ENCODE peak calls at places on chromosomes 2 and 18, in nine cellular contexts. N, V, W, U, T, Z, L, G and K are unnamed samples.

GRCh38 chr2:1010373-1011017 is 59.8 kb downstream of the SNTG2 start:
- DNase-seq in Z (no peak), G (no peak), N (no peak), W (peak), V (no peak), U (no peak), L (no peak), T (peak), K (peak)

GRCh38 chr18:56727399-56727798 is 76.2 kb downstream of the WDR7 start:
- DNase-seq in Z (no peak), W (no peak), T (no peak), V (no peak), U (no peak), N (no peak), L (no peak), G (no peak), K (no peak)

GRCh38 chr2:84741182-84741822 is 139.6 kb downstream of the TRABD2A start:
- DNase-seq in N (peak), L (no peak), Z (peak), T (no peak), V (no peak), W (peak), U (peak), G (peak), K (peak)

GRCh38 chr2:124804014-124804940 is 779.2 kb downstream of the CNTNAP5 start:
- DNase-seq in W (peak), U (peak), Z (no peak), V (no peak), L (no peak), N (peak), T (no peak), G (peak), K (peak)

GRCh38 chr2:118661184-118661583 is 186.3 kb downstream of the EN1 start:
- DNase-seq in Z (no peak), T (no peak), U (no peak), V (no peak), G (peak), W (no peak), N (peak), L (no peak), K (no peak)

GRCh38 chr18:741931-742512 is 29.6 kb upstream of the ENOSF1 start:
- DNase-seq in L (no peak), W (peak), Z (peak), G (peak), U (peak), T (no peak), N (peak), V (no peak), K (peak)

GRCh38 chr2:96528680-96529375 is 7.7 kb upstream of the ARID5A start:
- DNase-seq in Z (no peak), T (no peak), U (no peak), G (no peak), W (no peak), N (no peak), V (no peak), L (peak), K (no peak)

GRCh38 chr18:62338446-62339105 is 13.5 kb downstream of the TNFRSF11A start:
- DNase-seq in U (no peak), L (no peak), W (no peak), V (no peak), N (no peak), G (no peak), Z (no peak), T (no peak), K (no peak)

GRCh38 chr18:61869631-61870030 is 23.2 kb downstream of the RNF152 start:
- DNase-seq in T (no peak), V (no peak), W (peak), U (no peak), N (no peak), L (no peak), G (no peak), Z (no peak), K (peak)

GRCh38 chr2:15363142-15363541 is 198.0 kb downstream of the NBAS start:
- DNase-seq in L (no peak), W (peak), Z (peak), U (no peak), V (no peak), T (peak), N (peak), G (peak), K (peak)

GRCh38 chr18:6056171-6056932 is 161.0 kb upstream of the TMEM200C start:
- DNase-seq in L (no peak), G (peak), N (peak), W (peak), U (peak), T (no peak), Z (peak), V (no peak), K (peak)

GRCh38 chr2:226273440-226273839 is 526.2 kb downstream of the IRS1 start:
- DNase-seq in T (no peak), W (no peak), U (no peak), L (no peak), N (peak), G (no peak), Z (no peak), V (no peak), K (no peak)

GRCh38 chr2:143778981-143779380 is 649.8 kb downstream of the ARHGAP15 start:
- DNase-seq in L (no peak), Z (no peak), T (no peak), U (no peak), W (no peak), N (peak), G (no peak), V (no peak), K (peak)

GRCh38 chr2:44953686-44953976 is 12.1 kb downstream of the SIX3 start:
- DNase-seq in U (no peak), Z (no peak), N (no peak), G (no peak), T (no peak), L (no peak), V (no peak), W (no peak), K (no peak)

GRCh38 chr2:38605298-38605830 is 2.6 kb upstream of the HNRNPLL start:
- DNase-seq in Z (no peak), N (no peak), T (no peak), L (no peak), V (no peak), W (no peak), G (no peak), U (no peak), K (no peak)

GRCh38 chr2:219440388-219441256 is 6.0 kb downstream of the SPEG start:
- DNase-seq in T (no peak), U (no peak), L (no peak), N (peak), Z (no peak), G (peak), V (no peak), W (peak), K (peak)

GRCh38 chr2:236054661-236055060 is 113.5 kb downstream of the GBX2 start:
- DNase-seq in Z (no peak), U (no peak), V (no peak), T (no peak), N (no peak), G (no peak), W (no peak), L (no peak), K (no peak)

GRCh38 chr2:120223034-120223912 is at the start of gene TMEM185B:
- DNase-seq in G (peak), T (no peak), V (peak), Z (peak), U (peak), L (peak), W (peak), N (peak), K (peak)

GRCh38 chr2:232030229-232030628 is 68.7 kb downstream of the DIS3L2 start:
- DNase-seq in V (no peak), Z (no peak), W (no peak), T (no peak), U (no peak), G (no peak), L (no peak), N (no peak), K (no peak)

GRCh38 chr2:200225943-200226342 is 80.5 kb upstream of the SPATS2L start:
- DNase-seq in Z (no peak), L (no peak), W (peak), G (peak), U (no peak), V (no peak), T (no peak), N (peak), K (peak)

GRCh38 chr2:144259332-144259731 is 260.6 kb downstream of the ZEB2 start:
- DNase-seq in V (no peak), N (no peak), Z (no peak), L (no peak), T (no peak), U (no peak), W (no peak), G (no peak), K (no peak)

GRCh38 chr2:118003396-118003824 is 10.5 kb downstream of the CCDC93 start:
- DNase-seq in G (peak), L (no peak), T (no peak), V (peak), U (peak), Z (peak), W (peak), N (peak), K (peak)

GRCh38 chr2:237281900-237282306 is 132.1 kb downstream of the COL6A3 start:
- DNase-seq in Z (peak), N (peak), G (peak), L (no peak), T (no peak), W (peak), U (no peak), V (no peak), K (peak)

GRCh38 chr2:174688079-174688478 is 76.2 kb downstream of the CHRNA1 start:
- DNase-seq in U (peak), T (no peak), Z (no peak), L (no peak), W (peak), N (peak), V (no peak), G (peak), K (peak)

GRCh38 chr2:225842939-225843338 is 443.4 kb downstream of the NYAP2 start:
- DNase-seq in W (peak), V (no peak), T (no peak), N (peak), L (no peak), G (peak), Z (no peak), U (no peak), K (peak)

DNA sequence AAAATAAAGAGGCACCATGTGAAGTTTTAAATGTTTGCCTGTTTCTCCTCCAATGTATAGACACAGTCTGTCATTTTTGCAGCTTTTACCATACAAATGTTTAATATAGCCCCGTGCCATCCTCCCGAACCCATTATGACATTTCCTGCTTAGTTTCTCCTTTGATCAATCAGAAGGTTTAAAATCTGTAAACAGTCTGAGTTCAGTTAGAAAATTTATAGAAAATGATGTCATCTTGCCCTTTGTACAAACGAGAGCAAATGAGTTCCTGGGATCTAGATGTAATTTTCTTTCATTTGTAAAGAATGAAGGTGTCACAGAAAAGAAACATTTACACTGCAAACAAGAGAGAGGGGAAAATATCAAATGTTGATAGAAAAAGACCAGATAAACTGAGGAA is 62.7 kb upstream of the NFU1 start:
- DNase-seq in L (no peak), T (no peak), V (no peak), N (no peak), U (no peak), G (no peak), W (no peak), Z (no peak), K (no peak)
- H3K4me3 ChIP-seq in L (no peak), T (no peak), V (no peak), N (no peak), U (no peak), G (no peak), W (no peak), Z (no peak), K (no peak)

GRCh38 chr18:3455938-3456685 is 6.1 kb downstream of the TGIF1 start:
- DNase-seq in Z (no peak), T (peak), W (peak), U (no peak), N (peak), L (no peak), G (peak), V (no peak), K (peak)
- TF ChIP-seq CTCF in Z (no peak), T (no peak), W (no peak), U (no peak), N (no peak), L (no peak), G (no peak), V (no peak), K (no peak)

DNA sequence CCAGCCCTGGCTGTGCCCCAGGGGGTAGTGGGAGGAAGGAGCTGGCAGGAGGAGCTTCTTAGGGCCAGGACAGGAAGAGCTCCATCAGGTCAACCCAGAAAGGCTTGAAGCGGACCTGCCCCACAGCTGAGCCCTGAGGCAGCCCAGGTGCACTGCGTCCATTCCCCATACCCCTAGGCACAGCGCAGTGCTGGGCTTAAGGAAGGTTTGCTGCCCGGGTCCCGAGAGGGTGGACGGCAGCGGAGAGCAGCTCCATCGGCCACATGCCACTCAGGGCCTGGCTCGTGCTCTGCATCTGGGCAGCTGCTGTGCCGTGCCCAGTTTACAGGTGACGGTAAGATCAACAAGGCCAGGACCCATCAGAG is 26.4 kb downstream of the DNMT3A start:
- DNase-seq in U (no peak), W (no peak), G (no peak), N (no peak), Z (no peak), L (no peak), V (no peak), T (no peak), K (no peak)
- H3K4me3 ChIP-seq in U (no peak), W (no peak), G (no peak), N (no peak), Z (no peak), L (no peak), V (no peak), T (no peak), K (no peak)

DNA sequence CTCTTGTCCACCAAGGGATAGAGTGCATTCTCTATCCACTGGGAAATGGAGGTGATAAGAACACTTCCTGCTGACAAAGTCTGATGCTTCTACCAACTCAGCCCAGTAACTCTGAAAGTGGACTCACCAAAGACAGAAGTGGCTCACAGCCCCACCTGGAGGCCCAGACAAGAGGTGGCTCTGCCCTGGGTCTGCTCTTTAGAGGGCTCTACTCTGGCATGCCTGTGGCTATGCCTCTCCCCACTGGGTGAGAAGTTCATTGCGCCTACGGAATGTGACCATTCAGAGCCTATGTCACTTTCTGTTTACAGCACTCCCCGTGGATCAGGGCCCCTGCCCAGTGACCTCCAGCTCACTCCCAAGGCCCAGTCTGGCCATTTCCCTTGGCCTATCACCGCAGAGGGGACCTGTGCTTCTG is 13.5 kb upstream of the XDH start:
- DNase-seq in T (no peak), Z (no peak), L (no peak), V (no peak), G (peak), N (peak), U (peak), W (peak), K (no peak)
- TF ChIP-seq CTCF in T (peak), Z (peak), L (no peak), V (no peak), G (peak), N (peak), U (no peak), W (peak), K (no peak)

DNA sequence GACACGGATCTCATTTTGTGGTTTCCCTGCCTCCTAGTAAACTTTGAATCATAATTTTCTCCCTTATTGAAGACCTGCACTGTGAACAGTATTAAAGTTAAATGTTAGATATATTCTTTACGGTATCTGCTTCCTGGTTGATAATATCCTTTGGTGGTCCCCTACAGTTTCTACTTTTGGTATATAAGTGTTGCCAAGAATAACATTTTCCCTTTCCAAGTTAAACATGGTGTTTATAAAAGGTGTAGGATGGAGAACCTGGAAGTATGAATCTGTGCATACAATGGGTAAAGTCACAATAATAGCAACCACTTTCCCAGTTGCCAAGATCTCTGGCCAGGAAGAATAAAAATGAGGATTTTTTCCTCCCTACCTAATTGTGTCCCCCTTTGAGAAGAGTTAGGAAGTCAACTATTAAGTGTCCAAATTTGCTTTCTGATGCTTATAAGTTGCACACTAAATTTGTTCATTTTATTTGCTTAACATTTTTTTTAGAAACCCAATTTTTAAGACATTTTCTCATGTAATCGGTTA is 201.0 kb upstream of the STK17B start:
- DNase-seq in Z (no peak), N (no peak), U (no peak), V (no peak), G (no peak), T (no peak), W (no peak), L (no peak), K (no peak)
- H3K4me3 ChIP-seq in Z (no peak), N (no peak), U (no peak), V (no peak), G (no peak), T (no peak), W (no peak), L (no peak), K (no peak)

GRCh38 chr2:149899390-149899789 is 311.8 kb upstream of the MMADHC start:
- DNase-seq in N (no peak), G (no peak), T (no peak), U (no peak), V (no peak), Z (no peak), W (no peak), L (no peak), K (no peak)

GRCh38 chr2:149902104-149902503 is 314.5 kb upstream of the MMADHC start:
- DNase-seq in N (peak), G (peak), Z (no peak), U (no peak), L (no peak), V (peak), W (no peak), T (no peak), K (peak)

GRCh38 chr2:149903626-149904025 is 316.1 kb upstream of the MMADHC start:
- DNase-seq in T (no peak), V (no peak), W (peak), G (peak), N (no peak), L (no peak), Z (no peak), U (no peak), K (peak)

GRCh38 chr2:149904352-149904751 is 316.8 kb upstream of the MMADHC start:
- DNase-seq in N (no peak), W (peak), L (no peak), G (no peak), Z (no peak), U (no peak), V (no peak), T (no peak), K (no peak)

DNA sequence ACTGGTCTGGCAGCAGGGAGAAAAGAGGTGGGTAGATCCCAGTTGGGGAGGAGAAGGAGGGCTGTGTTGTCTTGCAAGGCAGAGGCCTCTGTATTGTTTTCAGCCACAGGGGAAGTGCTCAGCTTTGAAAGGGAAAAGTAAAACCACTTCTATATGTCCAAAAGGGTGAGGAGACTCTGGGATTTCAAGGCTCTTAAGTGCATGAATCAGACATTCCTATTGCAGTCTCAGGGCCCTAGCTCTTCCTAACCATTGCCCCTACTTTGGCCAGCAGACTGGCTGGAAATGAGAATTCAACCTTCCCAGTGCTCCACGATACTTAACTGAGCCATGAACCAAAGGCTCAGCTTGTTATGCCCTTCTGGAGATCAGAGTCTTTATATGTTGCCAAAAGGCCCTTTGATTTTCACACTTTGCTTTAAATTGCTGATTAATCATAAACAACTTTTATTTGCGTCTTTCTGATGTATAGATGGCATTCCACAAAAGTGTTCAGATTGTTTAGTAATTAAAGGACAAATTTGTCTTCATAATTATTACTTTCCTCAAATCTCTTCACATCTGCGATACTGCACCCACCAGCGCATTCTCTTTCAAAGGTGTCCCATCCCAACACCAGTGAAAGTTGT is 313.8 kb upstream of the MMADHC start:
- DNase-seq in L (no peak), V (no peak), T (no peak), N (no peak), Z (no peak), W (no peak), G (peak), U (no peak), K (peak)
- TF ChIP-seq CTCF in L (no peak), V (no peak), T (no peak), N (no peak), Z (no peak), W (no peak), G (no peak), U (no peak), K (no peak)

GRCh38 chr2:208359632-208359986 is 47.0 kb upstream of the PTH2R start:
- DNase-seq in L (peak), U (no peak), Z (no peak), G (no peak), W (no peak), N (no peak), T (no peak), V (peak), K (no peak)
- H3K4me3 ChIP-seq in L (no peak), U (no peak), Z (no peak), G (no peak), W (no peak), N (peak), T (no peak), V (peak), K (no peak)

GRCh38 chr2:158405341-158405740 is 51.2 kb downstream of the CCDC148 start:
- DNase-seq in N (no peak), L (no peak), V (no peak), Z (no peak), U (no peak), W (no peak), G (no peak), T (no peak), K (no peak)
- TF ChIP-seq CTCF in N (no peak), L (no peak), V (no peak), Z (no peak), U (no peak), W (no peak), G (no peak), T (no peak), K (no peak)